ENCODE peak calls at places on chromosomes 12 and 14, in ten cellular contexts. One of them, this sample, is unnamed.

GRCh38 chr14:100629696-100630095 is 42.5 kb upstream of the BEGAIN start:
- DNase-seq in fibroblast of gingiva: no peak
- DNase-seq in mucosa of gallbladder: no peak
- DNase-seq in M059J: peak
- DNase-seq in NCI-H460: no peak
- DNase-seq in stimulated activated CD8-positive, alpha-beta memory T cell treated with anti-CD3 and anti-CD28 coated beads, Interleukin-4, amount 100 ng/mL, for 24 hours: no peak
- DNase-seq in central memory CD8-positive, alpha-beta T cell: no peak
- DNase-seq in stimulated activated CD4-positive, alpha-beta T cell treated with anti-CD3 and anti-CD28 coated beads, TNF-alpha, amount 100 ng/mL, for 1 hour: no peak
- DNase-seq in activated CD8-positive, alpha-beta memory T cell treated with anti-CD3 and anti-CD28 coated beads for 48 hours: no peak
- DNase-seq in tibial nerve: no peak
- DNase-seq in this sample: no peak

GRCh38 chr14:74083161-74083560 is 1.1 kb downstream of the ALDH6A1 start:
- DNase-seq in stimulated activated CD4-positive, alpha-beta T cell treated with anti-CD3 and anti-CD28 coated beads, TNF-alpha, amount 100 ng/mL, for 1 hour: no peak
- DNase-seq in M059J: no peak
- DNase-seq in fibroblast of gingiva: no peak
- DNase-seq in tibial nerve: no peak
- DNase-seq in stimulated activated CD8-positive, alpha-beta memory T cell treated with anti-CD3 and anti-CD28 coated beads, Interleukin-4, amount 100 ng/mL, for 24 hours: no peak
- DNase-seq in NCI-H460: no peak
- DNase-seq in mucosa of gallbladder: no peak
- DNase-seq in central memory CD8-positive, alpha-beta T cell: no peak
- DNase-seq in activated CD8-positive, alpha-beta memory T cell treated with anti-CD3 and anti-CD28 coated beads for 48 hours: no peak
- DNase-seq in this sample: no peak

GRCh38 chr12:89775336-89776005 is 66.8 kb upstream of the ATP2B1 start:
- DNase-seq in fibroblast of gingiva: no peak
- DNase-seq in tibial nerve: no peak
- DNase-seq in M059J: peak
- DNase-seq in NCI-H460: no peak
- DNase-seq in mucosa of gallbladder: no peak
- DNase-seq in central memory CD8-positive, alpha-beta T cell: no peak
- DNase-seq in stimulated activated CD8-positive, alpha-beta memory T cell treated with anti-CD3 and anti-CD28 coated beads, Interleukin-4, amount 100 ng/mL, for 24 hours: no peak
- DNase-seq in stimulated activated CD4-positive, alpha-beta T cell treated with anti-CD3 and anti-CD28 coated beads, TNF-alpha, amount 100 ng/mL, for 1 hour: no peak
- DNase-seq in activated CD8-positive, alpha-beta memory T cell treated with anti-CD3 and anti-CD28 coated beads for 48 hours: no peak
- DNase-seq in this sample: peak

GRCh38 chr14:38554046-38554445 is 298.2 kb upstream of the CLEC14A start:
- DNase-seq in NCI-H460: no peak
- DNase-seq in M059J: peak
- DNase-seq in mucosa of gallbladder: no peak
- DNase-seq in central memory CD8-positive, alpha-beta T cell: no peak
- DNase-seq in stimulated activated CD8-positive, alpha-beta memory T cell treated with anti-CD3 and anti-CD28 coated beads, Interleukin-4, amount 100 ng/mL, for 24 hours: no peak
- DNase-seq in activated CD8-positive, alpha-beta memory T cell treated with anti-CD3 and anti-CD28 coated beads for 48 hours: no peak
- DNase-seq in fibroblast of gingiva: no peak
- DNase-seq in stimulated activated CD4-positive, alpha-beta T cell treated with anti-CD3 and anti-CD28 coated beads, TNF-alpha, amount 100 ng/mL, for 1 hour: no peak
- DNase-seq in tibial nerve: no peak
- DNase-seq in this sample: no peak

GRCh38 chr12:64819816-64820402 is 4.5 kb upstream of the TBC1D30 start:
- DNase-seq in stimulated activated CD4-positive, alpha-beta T cell treated with anti-CD3 and anti-CD28 coated beads, TNF-alpha, amount 100 ng/mL, for 1 hour: no peak
- DNase-seq in fibroblast of gingiva: no peak
- DNase-seq in activated CD8-positive, alpha-beta memory T cell treated with anti-CD3 and anti-CD28 coated beads for 48 hours: no peak
- DNase-seq in M059J: no peak
- DNase-seq in mucosa of gallbladder: no peak
- DNase-seq in central memory CD8-positive, alpha-beta T cell: no peak
- DNase-seq in stimulated activated CD8-positive, alpha-beta memory T cell treated with anti-CD3 and anti-CD28 coated beads, Interleukin-4, amount 100 ng/mL, for 24 hours: no peak
- DNase-seq in NCI-H460: no peak
- DNase-seq in tibial nerve: no peak
- DNase-seq in this sample: no peak

GRCh38 chr14:25430808-25431207 is 380.9 kb upstream of the STXBP6 start:
- DNase-seq in mucosa of gallbladder: no peak
- DNase-seq in stimulated activated CD4-positive, alpha-beta T cell treated with anti-CD3 and anti-CD28 coated beads, TNF-alpha, amount 100 ng/mL, for 1 hour: no peak
- DNase-seq in fibroblast of gingiva: no peak
- DNase-seq in tibial nerve: no peak
- DNase-seq in activated CD8-positive, alpha-beta memory T cell treated with anti-CD3 and anti-CD28 coated beads for 48 hours: no peak
- DNase-seq in central memory CD8-positive, alpha-beta T cell: no peak
- DNase-seq in stimulated activated CD8-positive, alpha-beta memory T cell treated with anti-CD3 and anti-CD28 coated beads, Interleukin-4, amount 100 ng/mL, for 24 hours: no peak
- DNase-seq in NCI-H460: no peak
- DNase-seq in M059J: no peak
- DNase-seq in this sample: no peak

GRCh38 chr12:108308432-108308831 is 30.7 kb downstream of the CMKLR1 start:
- DNase-seq in central memory CD8-positive, alpha-beta T cell: no peak
- DNase-seq in mucosa of gallbladder: no peak
- DNase-seq in fibroblast of gingiva: peak
- DNase-seq in NCI-H460: no peak
- DNase-seq in activated CD8-positive, alpha-beta memory T cell treated with anti-CD3 and anti-CD28 coated beads for 48 hours: no peak
- DNase-seq in stimulated activated CD4-positive, alpha-beta T cell treated with anti-CD3 and anti-CD28 coated beads, TNF-alpha, amount 100 ng/mL, for 1 hour: no peak
- DNase-seq in stimulated activated CD8-positive, alpha-beta memory T cell treated with anti-CD3 and anti-CD28 coated beads, Interleukin-4, amount 100 ng/mL, for 24 hours: no peak
- DNase-seq in M059J: no peak
- DNase-seq in tibial nerve: no peak
- DNase-seq in this sample: no peak

GRCh38 chr12:88854260-88854659 is 274.0 kb upstream of the KITLG start:
- DNase-seq in fibroblast of gingiva: peak
- DNase-seq in tibial nerve: no peak
- DNase-seq in M059J: peak
- DNase-seq in NCI-H460: no peak
- DNase-seq in stimulated activated CD8-positive, alpha-beta memory T cell treated with anti-CD3 and anti-CD28 coated beads, Interleukin-4, amount 100 ng/mL, for 24 hours: no peak
- DNase-seq in mucosa of gallbladder: no peak
- DNase-seq in stimulated activated CD4-positive, alpha-beta T cell treated with anti-CD3 and anti-CD28 coated beads, TNF-alpha, amount 100 ng/mL, for 1 hour: no peak
- DNase-seq in central memory CD8-positive, alpha-beta T cell: no peak
- DNase-seq in activated CD8-positive, alpha-beta memory T cell treated with anti-CD3 and anti-CD28 coated beads for 48 hours: no peak
- DNase-seq in this sample: peak

GRCh38 chr14:72457641-72458040 is 436.3 kb downstream of the DPF3 start:
- DNase-seq in activated CD8-positive, alpha-beta memory T cell treated with anti-CD3 and anti-CD28 coated beads for 48 hours: no peak
- DNase-seq in NCI-H460: no peak
- DNase-seq in mucosa of gallbladder: no peak
- DNase-seq in central memory CD8-positive, alpha-beta T cell: no peak
- DNase-seq in stimulated activated CD8-positive, alpha-beta memory T cell treated with anti-CD3 and anti-CD28 coated beads, Interleukin-4, amount 100 ng/mL, for 24 hours: no peak
- DNase-seq in fibroblast of gingiva: peak
- DNase-seq in stimulated activated CD4-positive, alpha-beta T cell treated with anti-CD3 and anti-CD28 coated beads, TNF-alpha, amount 100 ng/mL, for 1 hour: no peak
- DNase-seq in M059J: peak
- DNase-seq in tibial nerve: no peak
- DNase-seq in this sample: peak

GRCh38 chr12:56241424-56242205 is 11.8 kb downstream of the SLC39A5 start:
- DNase-seq in stimulated activated CD4-positive, alpha-beta T cell treated with anti-CD3 and anti-CD28 coated beads, TNF-alpha, amount 100 ng/mL, for 1 hour: no peak
- DNase-seq in stimulated activated CD8-positive, alpha-beta memory T cell treated with anti-CD3 and anti-CD28 coated beads, Interleukin-4, amount 100 ng/mL, for 24 hours: no peak
- DNase-seq in central memory CD8-positive, alpha-beta T cell: no peak
- DNase-seq in fibroblast of gingiva: no peak
- DNase-seq in M059J: no peak
- DNase-seq in tibial nerve: no peak
- DNase-seq in activated CD8-positive, alpha-beta memory T cell treated with anti-CD3 and anti-CD28 coated beads for 48 hours: no peak
- DNase-seq in NCI-H460: no peak
- DNase-seq in mucosa of gallbladder: no peak
- DNase-seq in this sample: no peak

GRCh38 chr14:68783408-68784297 is 9.2 kb downstream of the ZFP36L1 start:
- DNase-seq in activated CD8-positive, alpha-beta memory T cell treated with anti-CD3 and anti-CD28 coated beads for 48 hours: no peak
- DNase-seq in mucosa of gallbladder: peak
- DNase-seq in NCI-H460: no peak
- DNase-seq in central memory CD8-positive, alpha-beta T cell: no peak
- DNase-seq in stimulated activated CD8-positive, alpha-beta memory T cell treated with anti-CD3 and anti-CD28 coated beads, Interleukin-4, amount 100 ng/mL, for 24 hours: no peak
- DNase-seq in tibial nerve: no peak
- DNase-seq in stimulated activated CD4-positive, alpha-beta T cell treated with anti-CD3 and anti-CD28 coated beads, TNF-alpha, amount 100 ng/mL, for 1 hour: no peak
- DNase-seq in M059J: peak
- DNase-seq in fibroblast of gingiva: no peak
- DNase-seq in this sample: no peak

GRCh38 chr14:73253721-73254120 is 16.4 kb downstream of the PAPLN start:
- DNase-seq in central memory CD8-positive, alpha-beta T cell: no peak
- DNase-seq in mucosa of gallbladder: no peak
- DNase-seq in tibial nerve: no peak
- DNase-seq in stimulated activated CD4-positive, alpha-beta T cell treated with anti-CD3 and anti-CD28 coated beads, TNF-alpha, amount 100 ng/mL, for 1 hour: no peak
- DNase-seq in fibroblast of gingiva: no peak
- DNase-seq in activated CD8-positive, alpha-beta memory T cell treated with anti-CD3 and anti-CD28 coated beads for 48 hours: no peak
- DNase-seq in NCI-H460: no peak
- DNase-seq in M059J: no peak
- DNase-seq in stimulated activated CD8-positive, alpha-beta memory T cell treated with anti-CD3 and anti-CD28 coated beads, Interleukin-4, amount 100 ng/mL, for 24 hours: no peak
- DNase-seq in this sample: no peak

GRCh38 chr12:124428136-124428791 is 133.4 kb downstream of the RFLNA start:
- DNase-seq in mucosa of gallbladder: peak
- DNase-seq in stimulated activated CD8-positive, alpha-beta memory T cell treated with anti-CD3 and anti-CD28 coated beads, Interleukin-4, amount 100 ng/mL, for 24 hours: no peak
- DNase-seq in stimulated activated CD4-positive, alpha-beta T cell treated with anti-CD3 and anti-CD28 coated beads, TNF-alpha, amount 100 ng/mL, for 1 hour: no peak
- DNase-seq in tibial nerve: no peak
- DNase-seq in activated CD8-positive, alpha-beta memory T cell treated with anti-CD3 and anti-CD28 coated beads for 48 hours: no peak
- DNase-seq in central memory CD8-positive, alpha-beta T cell: no peak
- DNase-seq in NCI-H460: no peak
- DNase-seq in fibroblast of gingiva: peak
- DNase-seq in M059J: no peak
- DNase-seq in this sample: no peak

This sample was measured in kidney tubule cell.